ENCODE peak calls at places on chromosome 3, in eight cellular contexts. One of them, this sample, is unnamed.

GRCh38 chr3:11509175-11510000 is 134.3 kb downstream of the VGLL4 start:
- DNase-seq in endodermal cell: peak; percentile 69
- DNase-seq in adrenal gland: peak; percentile 82
- DNase-seq in ovary: peak; percentile 84
- DNase-seq in upper lobe of right lung: peak; percentile 73
- DNase-seq in Peyer's patch: no peak
- DNase-seq in transverse colon: peak; percentile 63
- DNase-seq in thoracic aorta: peak; percentile 36
- DNase-seq in this sample: no peak

GRCh38 chr3:120432105-120432860 is 18.5 kb downstream of the FSTL1 start:
- DNase-seq in endodermal cell: peak; percentile 81
- DNase-seq in adrenal gland: no peak
- DNase-seq in ovary: no peak
- DNase-seq in upper lobe of right lung: no peak
- DNase-seq in Peyer's patch: no peak
- DNase-seq in transverse colon: no peak
- DNase-seq in thoracic aorta: no peak
- DNase-seq in this sample: no peak

GRCh38 chr3:125300416-125300815 is 74.7 kb downstream of the ZNF148 start:
- DNase-seq in endodermal cell: no peak
- DNase-seq in adrenal gland: no peak
- DNase-seq in ovary: no peak
- DNase-seq in upper lobe of right lung: no peak
- DNase-seq in Peyer's patch: no peak
- DNase-seq in transverse colon: no peak
- DNase-seq in thoracic aorta: no peak
- DNase-seq in this sample: no peak

GRCh38 chr3:43919067-43919466 is 228.3 kb downstream of the ABHD5 start:
- DNase-seq in endodermal cell: no peak
- DNase-seq in adrenal gland: no peak
- DNase-seq in ovary: no peak
- DNase-seq in upper lobe of right lung: no peak
- DNase-seq in Peyer's patch: no peak
- DNase-seq in transverse colon: no peak
- DNase-seq in thoracic aorta: no peak
- DNase-seq in this sample: no peak

GRCh38 chr3:127012091-127012490 is 29.2 kb downstream of the PLXNA1 start:
- DNase-seq in endodermal cell: no peak
- DNase-seq in adrenal gland: no peak
- DNase-seq in ovary: no peak
- DNase-seq in upper lobe of right lung: no peak
- DNase-seq in Peyer's patch: no peak
- DNase-seq in transverse colon: no peak
- DNase-seq in thoracic aorta: no peak
- DNase-seq in this sample: no peak

GRCh38 chr3:194255252-194256039 is 95.7 kb downstream of the CPN2 start:
- DNase-seq in endodermal cell: peak; percentile 55
- DNase-seq in adrenal gland: peak; percentile 79
- DNase-seq in ovary: no peak
- DNase-seq in upper lobe of right lung: peak; percentile 90
- DNase-seq in Peyer's patch: no peak
- DNase-seq in transverse colon: peak; percentile 39
- DNase-seq in thoracic aorta: no peak
- DNase-seq in this sample: no peak

GRCh38 chr3:35640736-35641135 is 1.4 kb downstream of the ARPP21 start:
- DNase-seq in endodermal cell: no peak
- DNase-seq in adrenal gland: no peak
- DNase-seq in ovary: no peak
- DNase-seq in upper lobe of right lung: no peak
- DNase-seq in Peyer's patch: no peak
- DNase-seq in transverse colon: no peak
- DNase-seq in thoracic aorta: no peak
- DNase-seq in this sample: no peak

GRCh38 chr3:13896473-13897154 is 16.7 kb upstream of the WNT7A start:
- DNase-seq in endodermal cell: peak; percentile 88
- DNase-seq in adrenal gland: peak; percentile 42
- DNase-seq in ovary: peak; percentile 43
- DNase-seq in upper lobe of right lung: no peak
- DNase-seq in Peyer's patch: no peak
- DNase-seq in transverse colon: peak; percentile 59
- DNase-seq in thoracic aorta: no peak
- DNase-seq in this sample: no peak

GRCh38 chr3:12444582-12445468 is 39.5 kb upstream of the TSEN2 start:
- DNase-seq in endodermal cell: peak; percentile 81
- DNase-seq in adrenal gland: no peak
- DNase-seq in ovary: no peak
- DNase-seq in upper lobe of right lung: no peak
- DNase-seq in Peyer's patch: peak; percentile 89
- DNase-seq in transverse colon: peak; percentile 86
- DNase-seq in thoracic aorta: no peak
- DNase-seq in this sample: peak; percentile 62

GRCh38 chr3:136050250-136050649 is 84.7 kb downstream of the PPP2R3A start:
- DNase-seq in endodermal cell: no peak
- DNase-seq in adrenal gland: no peak
- DNase-seq in ovary: no peak
- DNase-seq in upper lobe of right lung: no peak
- DNase-seq in Peyer's patch: no peak
- DNase-seq in transverse colon: no peak
- DNase-seq in thoracic aorta: no peak
- DNase-seq in this sample: no peak

GRCh38 chr3:52218026-52218425 is 7.4 kb downstream of the TLR9 start:
- DNase-seq in endodermal cell: no peak
- DNase-seq in adrenal gland: no peak
- DNase-seq in ovary: no peak
- DNase-seq in upper lobe of right lung: no peak
- DNase-seq in Peyer's patch: peak; percentile 46
- DNase-seq in transverse colon: no peak
- DNase-seq in thoracic aorta: no peak
- DNase-seq in this sample: no peak

GRCh38 chr3:108345492-108346205 is 49.3 kb downstream of the HHLA2 start:
- DNase-seq in endodermal cell: no peak
- DNase-seq in adrenal gland: no peak
- DNase-seq in ovary: no peak
- DNase-seq in upper lobe of right lung: no peak
- DNase-seq in Peyer's patch: no peak
- DNase-seq in transverse colon: no peak
- DNase-seq in thoracic aorta: no peak
- DNase-seq in this sample: no peak

GRCh38 chr3:18233987-18234716 is 191.0 kb downstream of the SATB1 start:
- DNase-seq in endodermal cell: peak; percentile 87
- DNase-seq in adrenal gland: no peak
- DNase-seq in ovary: no peak
- DNase-seq in upper lobe of right lung: no peak
- DNase-seq in Peyer's patch: no peak
- DNase-seq in transverse colon: no peak
- DNase-seq in thoracic aorta: no peak
- DNase-seq in this sample: no peak

GRCh38 chr3:130933801-130934345 is 40.0 kb downstream of the ATP2C1 start:
- DNase-seq in endodermal cell: no peak
- DNase-seq in adrenal gland: no peak
- DNase-seq in ovary: no peak
- DNase-seq in upper lobe of right lung: no peak
- DNase-seq in Peyer's patch: no peak
- DNase-seq in transverse colon: no peak
- DNase-seq in thoracic aorta: no peak
- DNase-seq in this sample: no peak

GRCh38 chr3:134079111-134079531 is 49.4 kb upstream of the SLCO2A1 start:
- DNase-seq in endodermal cell: peak; percentile 4
- DNase-seq in adrenal gland: peak; percentile 26
- DNase-seq in ovary: no peak
- DNase-seq in upper lobe of right lung: no peak
- DNase-seq in Peyer's patch: no peak
- DNase-seq in transverse colon: no peak
- DNase-seq in thoracic aorta: no peak
- DNase-seq in this sample: no peak

GRCh38 chr3:24220859-24221657 is 273.6 kb downstream of the THRB start:
- DNase-seq in endodermal cell: no peak
- DNase-seq in adrenal gland: peak; percentile 35
- DNase-seq in ovary: no peak
- DNase-seq in upper lobe of right lung: no peak
- DNase-seq in Peyer's patch: no peak
- DNase-seq in transverse colon: peak; percentile 15
- DNase-seq in thoracic aorta: peak; percentile 20
- DNase-seq in this sample: peak; percentile 65

GRCh38 chr3:97102641-97103040 is 288.2 kb downstream of the EPHA6 start:
- DNase-seq in endodermal cell: no peak
- DNase-seq in adrenal gland: no peak
- DNase-seq in ovary: no peak
- DNase-seq in upper lobe of right lung: no peak
- DNase-seq in Peyer's patch: no peak
- DNase-seq in transverse colon: no peak
- DNase-seq in thoracic aorta: no peak
- DNase-seq in this sample: no peak

GRCh38 chr3:13352621-13353131 is 67.4 kb downstream of the NUP210 start:
- DNase-seq in endodermal cell: no peak
- DNase-seq in adrenal gland: no peak
- DNase-seq in ovary: no peak
- DNase-seq in upper lobe of right lung: no peak
- DNase-seq in Peyer's patch: no peak
- DNase-seq in transverse colon: no peak
- DNase-seq in thoracic aorta: no peak
- DNase-seq in this sample: no peak

GRCh38 chr3:132210476-132211346 is 106.5 kb upstream of the ACP3 start:
- DNase-seq in endodermal cell: peak; percentile 91
- DNase-seq in adrenal gland: peak; percentile 35
- DNase-seq in ovary: no peak
- DNase-seq in upper lobe of right lung: no peak
- DNase-seq in Peyer's patch: peak; percentile 63
- DNase-seq in transverse colon: peak; percentile 64
- DNase-seq in thoracic aorta: no peak
- DNase-seq in this sample: no peak
- H3K27me3 ChIP-seq in endodermal cell: peaks cover 25% of the 10 kb centered on the region
- H3K27me3 ChIP-seq in adrenal gland: no peaks in the 10 kb centered on the region
- H3K27me3 ChIP-seq in ovary: no peaks in the 10 kb centered on the region
- H3K27me3 ChIP-seq in upper lobe of right lung: no peaks in the 10 kb centered on the region
- H3K27me3 ChIP-seq in Peyer's patch: no peaks in the 10 kb centered on the region
- H3K27me3 ChIP-seq in transverse colon: no peaks in the 10 kb centered on the region
- H3K27me3 ChIP-seq in thoracic aorta: no peaks in the 10 kb centered on the region
- H3K27me3 ChIP-seq in this sample: no peaks in the 10 kb centered on the region

GRCh38 chr3:138942861-138943623 is 3.9 kb downstream of the FOXL2 start:
- DNase-seq in endodermal cell: peak; percentile 80
- DNase-seq in adrenal gland: no peak
- DNase-seq in ovary: peak; percentile 53
- DNase-seq in upper lobe of right lung: no peak
- DNase-seq in Peyer's patch: no peak
- DNase-seq in transverse colon: no peak
- DNase-seq in thoracic aorta: no peak
- DNase-seq in this sample: no peak

GRCh38 chr3:138942271-138942670 is 4.7 kb downstream of the FOXL2 start:
- DNase-seq in endodermal cell: peak; percentile 19
- DNase-seq in adrenal gland: no peak
- DNase-seq in ovary: no peak
- DNase-seq in upper lobe of right lung: no peak
- DNase-seq in Peyer's patch: no peak
- DNase-seq in transverse colon: no peak
- DNase-seq in thoracic aorta: no peak
- DNase-seq in this sample: no peak

GRCh38 chr3:138940446-138940845 is 6.5 kb downstream of the FOXL2 start:
- DNase-seq in endodermal cell: peak; percentile 38
- DNase-seq in adrenal gland: no peak
- DNase-seq in ovary: no peak
- DNase-seq in upper lobe of right lung: no peak
- DNase-seq in Peyer's patch: no peak
- DNase-seq in transverse colon: no peak
- DNase-seq in thoracic aorta: no peak
- DNase-seq in this sample: no peak

GRCh38 chr3:138939563-138940241 is 7.2 kb downstream of the FOXL2 start:
- DNase-seq in endodermal cell: peak; percentile 85
- DNase-seq in adrenal gland: no peak
- DNase-seq in ovary: peak; percentile 66
- DNase-seq in upper lobe of right lung: no peak
- DNase-seq in Peyer's patch: no peak
- DNase-seq in transverse colon: no peak
- DNase-seq in thoracic aorta: no peak
- DNase-seq in this sample: no peak

GRCh38 chr3:138941259-138941885 is 5.6 kb downstream of the FOXL2 start:
- DNase-seq in endodermal cell: peak; percentile 95
- DNase-seq in adrenal gland: no peak
- DNase-seq in ovary: peak; percentile 84
- DNase-seq in upper lobe of right lung: no peak
- DNase-seq in Peyer's patch: peak; percentile 72
- DNase-seq in transverse colon: peak; percentile 54
- DNase-seq in thoracic aorta: no peak
- DNase-seq in this sample: no peak
- TF ChIP-seq CTCF in endodermal cell: peak; percentile 94
- TF ChIP-seq CTCF in adrenal gland: peak; percentile 18
- TF ChIP-seq CTCF in ovary: peak; percentile 51
- TF ChIP-seq CTCF in upper lobe of right lung: peak; percentile 40
- TF ChIP-seq CTCF in Peyer's patch: peak; percentile 19
- TF ChIP-seq CTCF in transverse colon: peak; percentile 40
- TF ChIP-seq CTCF in thoracic aorta: no peak
- TF ChIP-seq CTCF in this sample: peak; percentile 48

GRCh38 chr3:149612456-149612855 is 45.4 kb downstream of the WWTR1 start:
- DNase-seq in endodermal cell: no peak
- DNase-seq in adrenal gland: no peak
- DNase-seq in ovary: no peak
- DNase-seq in upper lobe of right lung: no peak
- DNase-seq in Peyer's patch: no peak
- DNase-seq in transverse colon: no peak
- DNase-seq in thoracic aorta: no peak
- DNase-seq in this sample: no peak
- H3K27me3 ChIP-seq in endodermal cell: no peaks in the 10 kb centered on the region
- H3K27me3 ChIP-seq in adrenal gland: no peaks in the 10 kb centered on the region
- H3K27me3 ChIP-seq in ovary: no peaks in the 10 kb centered on the region
- H3K27me3 ChIP-seq in upper lobe of right lung: no peaks in the 10 kb centered on the region
- H3K27me3 ChIP-seq in Peyer's patch: no peaks in the 10 kb centered on the region
- H3K27me3 ChIP-seq in transverse colon: peaks cover 11% of the 10 kb centered on the region
- H3K27me3 ChIP-seq in thoracic aorta: no peaks in the 10 kb centered on the region
- H3K27me3 ChIP-seq in this sample: no peaks in the 10 kb centered on the region

GRCh38 chr3:180351601-180352000 is 250.4 kb upstream of the TTC14 start:
- DNase-seq in endodermal cell: no peak
- DNase-seq in adrenal gland: no peak
- DNase-seq in ovary: no peak
- DNase-seq in upper lobe of right lung: no peak
- DNase-seq in Peyer's patch: no peak
- DNase-seq in transverse colon: no peak
- DNase-seq in thoracic aorta: no peak
- DNase-seq in this sample: no peak

GRCh38 chr3:180359381-180360279 is 242.3 kb upstream of the TTC14 start:
- DNase-seq in endodermal cell: no peak
- DNase-seq in adrenal gland: no peak
- DNase-seq in ovary: no peak
- DNase-seq in upper lobe of right lung: no peak
- DNase-seq in Peyer's patch: no peak
- DNase-seq in transverse colon: no peak
- DNase-seq in thoracic aorta: no peak
- DNase-seq in this sample: no peak

GRCh38 chr3:180358179-180358578 is 243.8 kb upstream of the TTC14 start:
- DNase-seq in endodermal cell: no peak
- DNase-seq in adrenal gland: no peak
- DNase-seq in ovary: no peak
- DNase-seq in upper lobe of right lung: no peak
- DNase-seq in Peyer's patch: no peak
- DNase-seq in transverse colon: no peak
- DNase-seq in thoracic aorta: no peak
- DNase-seq in this sample: no peak

DNA sequence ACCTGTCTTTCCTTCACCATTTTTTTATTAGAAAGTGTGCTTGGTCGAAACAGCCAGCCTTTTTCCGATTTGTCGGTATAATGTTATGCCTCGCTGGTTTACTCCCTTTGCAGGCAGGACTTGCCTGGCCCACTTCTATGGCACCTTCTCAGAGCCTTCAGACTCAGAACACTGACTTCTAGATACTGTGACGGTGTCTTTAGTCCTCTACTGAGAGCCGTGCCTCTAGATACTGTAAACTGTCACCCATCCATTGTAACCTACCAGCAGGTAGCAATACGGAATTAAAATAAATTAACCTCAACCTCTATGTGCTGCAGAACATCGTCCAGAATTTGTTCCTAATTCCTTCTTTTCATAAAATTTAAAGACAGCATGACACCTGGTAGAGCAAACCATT is 247.7 kb upstream of the TTC14 start:
- DNase-seq in endodermal cell: no peak
- DNase-seq in adrenal gland: no peak
- DNase-seq in ovary: no peak
- DNase-seq in upper lobe of right lung: no peak
- DNase-seq in Peyer's patch: no peak
- DNase-seq in transverse colon: no peak
- DNase-seq in thoracic aorta: no peak
- DNase-seq in this sample: no peak
- TF ChIP-seq CTCF in endodermal cell: no peak
- TF ChIP-seq CTCF in adrenal gland: no peak
- TF ChIP-seq CTCF in ovary: no peak
- TF ChIP-seq CTCF in upper lobe of right lung: no peak
- TF ChIP-seq CTCF in Peyer's patch: no peak
- TF ChIP-seq CTCF in transverse colon: no peak
- TF ChIP-seq CTCF in thoracic aorta: no peak
- TF ChIP-seq CTCF in this sample: no peak